ENCODE peak calls at places on chromosomes 6 and 20, in four cellular contexts. One of them, this sample, is unnamed.

GRCh38 chr6:23228439-23229024 is 659.2 kb downstream of the HDGFL1 start:
- DNase-seq in activated gamma-delta T cell: no peak
- DNase-seq in gastrocnemius medialis: no peak
- DNase-seq in D341Med: no peak
- DNase-seq in this sample: no peak

GRCh38 chr20:64256282-64256947 is 867 bp downstream of the PCMTD2 start:
- DNase-seq in activated gamma-delta T cell: no peak
- DNase-seq in gastrocnemius medialis: no peak
- DNase-seq in D341Med: no peak
- DNase-seq in this sample: no peak

GRCh38 chr20:57262244-57263126 is 4.0 kb downstream of the BMP7 start:
- DNase-seq in activated gamma-delta T cell: no peak
- DNase-seq in gastrocnemius medialis: no peak
- DNase-seq in D341Med: no peak
- DNase-seq in this sample: no peak

GRCh38 chr6:147283460-147283859 is 79.2 kb downstream of the STXBP5 start:
- DNase-seq in activated gamma-delta T cell: no peak
- DNase-seq in gastrocnemius medialis: no peak
- DNase-seq in D341Med: no peak
- DNase-seq in this sample: no peak

GRCh38 chr6:53793318-53793975 is 1.4 kb upstream of the LRRC1 start:
- DNase-seq in activated gamma-delta T cell: no peak
- DNase-seq in gastrocnemius medialis: no peak
- DNase-seq in D341Med: peak; percentile 72
- DNase-seq in this sample: peak; percentile 75

GRCh38 chr20:51368461-51369211 is 173.9 kb downstream of the NFATC2 start:
- DNase-seq in activated gamma-delta T cell: no peak
- DNase-seq in gastrocnemius medialis: no peak
- DNase-seq in D341Med: no peak
- DNase-seq in this sample: no peak

GRCh38 chr6:81054011-81054410 is 698.5 kb downstream of the TENT5A start:
- DNase-seq in activated gamma-delta T cell: no peak
- DNase-seq in gastrocnemius medialis: no peak
- DNase-seq in D341Med: no peak
- DNase-seq in this sample: no peak

GRCh38 chr6:153215242-153215641 is 84.2 kb upstream of the RGS17 start:
- DNase-seq in activated gamma-delta T cell: no peak
- DNase-seq in gastrocnemius medialis: no peak
- DNase-seq in D341Med: no peak
- DNase-seq in this sample: no peak

GRCh38 chr6:47343631-47344421 is 34.1 kb upstream of the TNFRSF21 start:
- DNase-seq in activated gamma-delta T cell: no peak
- DNase-seq in gastrocnemius medialis: no peak
- DNase-seq in D341Med: no peak
- DNase-seq in this sample: no peak

GRCh38 chr6:20315456-20315855 is 86.2 kb upstream of the E2F3 start:
- DNase-seq in activated gamma-delta T cell: no peak
- DNase-seq in gastrocnemius medialis: no peak
- DNase-seq in D341Med: no peak
- DNase-seq in this sample: no peak

GRCh38 chr20:59412896-59413295 is 112.5 kb downstream of the EDN3 start:
- DNase-seq in activated gamma-delta T cell: no peak
- DNase-seq in gastrocnemius medialis: no peak
- DNase-seq in D341Med: no peak
- DNase-seq in this sample: peak; percentile 46

GRCh38 chr6:4441981-4442434 is 306.6 kb upstream of the ECI2 start:
- DNase-seq in activated gamma-delta T cell: no peak
- DNase-seq in gastrocnemius medialis: no peak
- DNase-seq in D341Med: no peak
- DNase-seq in this sample: no peak

GRCh38 chr6:90294614-90294988 is 2.0 kb downstream of the BACH2 start:
- DNase-seq in activated gamma-delta T cell: no peak
- DNase-seq in gastrocnemius medialis: peak; percentile 57
- DNase-seq in D341Med: no peak
- DNase-seq in this sample: no peak

GRCh38 chr6:106204961-106205360 is 118.8 kb downstream of the PRDM1 start:
- DNase-seq in activated gamma-delta T cell: no peak
- DNase-seq in gastrocnemius medialis: no peak
- DNase-seq in D341Med: no peak
- DNase-seq in this sample: no peak